ENCODE peak calls at places on chromosomes 2 and 18, in nine cellular contexts. U is GM12891, A is transverse colon, T is sigmoid colon, C is endothelial cell of umbilical vein, B is GM23338, Q is SK-N-MC, W is stomach, M is HL-60. Z is an unnamed sample.
A peak's percentile ranks its signal among the peaks of the same experiment; 100 is the strongest.

GRCh38 chr2:27506587-27506986 is 9.9 kb downstream of the GCKR start:
- DNase-seq in W (no peak), B (no peak), M (no peak), Q (no peak), U (no peak), T (no peak), A (no peak), C (no peak), Z (no peak)

GRCh38 chr2:88654714-88655113 is 27.4 kb upstream of the EIF2AK3 start:
- DNase-seq in T (no peak), A (no peak), C (no peak), W (no peak), Q (no peak), U (no peak), B (no peak), M (no peak), Z (no peak)

GRCh38 chr2:241905716-241906376 is 36.3 kb downstream of the RTP5 start:
- DNase-seq in T (no peak), M (no peak), Q (no peak), B (no peak), C (no peak), A (no peak), U (no peak), W (peak; percentile 20), Z (peak; percentile 62)

GRCh38 chr2:197241590-197241989 is 69.0 kb downstream of the ANKRD44 start:
- DNase-seq in Q (no peak), W (no peak), T (no peak), U (no peak), C (no peak), M (no peak), A (no peak), B (no peak), Z (no peak)

GRCh38 chr18:47985837-47986236 is 55.4 kb upstream of the SMAD2 start:
- DNase-seq in B (no peak), C (no peak), M (peak; percentile 95), W (no peak), U (no peak), T (no peak), Q (no peak), A (no peak), Z (no peak)

GRCh38 chr18:62925031-62925688 is 209.8 kb downstream of the PHLPP1 start:
- DNase-seq in M (no peak), Q (no peak), C (no peak), W (no peak), U (no peak), A (no peak), T (no peak), B (no peak), Z (no peak)

GRCh38 chr18:45684341-45685115 is 39.5 kb upstream of the SLC14A1 start:
- DNase-seq in Q (no peak), B (no peak), M (no peak), A (no peak), W (no peak), C (no peak), U (no peak), T (no peak), Z (no peak)

GRCh38 chr2:58235170-58235569 is 6.0 kb downstream of the FANCL start:
- DNase-seq in T (no peak), Q (no peak), W (no peak), A (no peak), U (no peak), B (no peak), M (no peak), C (no peak), Z (no peak)

GRCh38 chr18:4750392-4751346 is 295.6 kb upstream of the DLGAP1 start:
- DNase-seq in W (no peak), U (no peak), T (no peak), C (no peak), B (no peak), A (no peak), Q (no peak), M (no peak), Z (no peak)

GRCh38 chr2:214740867-214741266 is 68.6 kb downstream of the BARD1 start:
- DNase-seq in T (no peak), U (no peak), B (no peak), A (no peak), Q (no peak), W (no peak), M (no peak), C (no peak), Z (no peak)

GRCh38 chr2:107525420-107525819 is 301.3 kb upstream of the RGPD4 start:
- DNase-seq in W (no peak), U (no peak), M (no peak), C (no peak), T (no peak), B (no peak), Q (no peak), A (no peak), Z (no peak)

GRCh38 chr2:9574314-9574713 is 18.7 kb upstream of the ADAM17 start:
- DNase-seq in Q (no peak), B (no peak), W (no peak), M (no peak), U (no peak), T (no peak), A (no peak), C (peak; percentile 73), Z (no peak)

GRCh38 chr2:9573013-9573708 is 17.5 kb upstream of the ADAM17 start:
- DNase-seq in T (no peak), W (no peak), U (no peak), Q (no peak), M (no peak), C (no peak), B (no peak), A (no peak), Z (no peak)

GRCh38 chr2:9582624-9583023 is 27.0 kb upstream of the ADAM17 start:
- DNase-seq in T (no peak), B (no peak), U (no peak), W (no peak), Q (no peak), C (no peak), M (no peak), A (no peak), Z (no peak)

GRCh38 chr2:9573840-9574239 is 18.2 kb upstream of the ADAM17 start:
- DNase-seq in B (peak; percentile 27), T (no peak), Q (no peak), W (no peak), C (no peak), M (no peak), A (no peak), U (no peak), Z (no peak)

GRCh38 chr2:9578475-9579235 is 23.0 kb upstream of the ADAM17 start:
- DNase-seq in W (no peak), A (no peak), T (no peak), M (no peak), C (no peak), U (no peak), Q (no peak), B (no peak), Z (peak; percentile 11)
- TF ChIP-seq POLR2AphosphoS5 in W (no peak), A (no peak), T (no peak), M (no peak), C (no peak), U (no peak), Q (no peak), B (no peak), Z (no peak)

DNA sequence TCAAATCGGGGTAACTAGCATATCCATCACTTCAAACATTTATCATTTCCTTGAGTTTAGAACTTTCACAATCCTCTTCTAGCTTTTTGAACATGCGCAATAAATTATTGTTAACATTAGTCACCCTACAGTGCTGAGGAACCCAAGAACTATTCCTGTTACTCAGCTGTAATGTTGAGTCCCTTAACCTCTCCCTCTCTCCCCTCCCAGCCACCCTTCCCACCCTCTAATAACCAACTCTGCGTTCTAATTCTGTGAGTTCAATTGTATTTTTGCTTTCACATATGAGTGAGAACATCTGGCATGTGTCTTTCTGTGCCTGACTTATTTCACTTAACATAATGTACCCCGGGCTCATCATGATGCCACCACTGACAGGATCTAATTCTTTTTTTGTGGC is 78.6 kb upstream of the RANBP2 start:
- DNase-seq in Q (no peak), B (no peak), C (peak; percentile 38), T (no peak), W (no peak), M (no peak), A (no peak), U (no peak), Z (no peak)
- TF ChIP-seq POLR2AphosphoS5 in Q (no peak), B (no peak), C (no peak), T (no peak), W (no peak), M (no peak), A (no peak), U (no peak), Z (no peak)

DNA sequence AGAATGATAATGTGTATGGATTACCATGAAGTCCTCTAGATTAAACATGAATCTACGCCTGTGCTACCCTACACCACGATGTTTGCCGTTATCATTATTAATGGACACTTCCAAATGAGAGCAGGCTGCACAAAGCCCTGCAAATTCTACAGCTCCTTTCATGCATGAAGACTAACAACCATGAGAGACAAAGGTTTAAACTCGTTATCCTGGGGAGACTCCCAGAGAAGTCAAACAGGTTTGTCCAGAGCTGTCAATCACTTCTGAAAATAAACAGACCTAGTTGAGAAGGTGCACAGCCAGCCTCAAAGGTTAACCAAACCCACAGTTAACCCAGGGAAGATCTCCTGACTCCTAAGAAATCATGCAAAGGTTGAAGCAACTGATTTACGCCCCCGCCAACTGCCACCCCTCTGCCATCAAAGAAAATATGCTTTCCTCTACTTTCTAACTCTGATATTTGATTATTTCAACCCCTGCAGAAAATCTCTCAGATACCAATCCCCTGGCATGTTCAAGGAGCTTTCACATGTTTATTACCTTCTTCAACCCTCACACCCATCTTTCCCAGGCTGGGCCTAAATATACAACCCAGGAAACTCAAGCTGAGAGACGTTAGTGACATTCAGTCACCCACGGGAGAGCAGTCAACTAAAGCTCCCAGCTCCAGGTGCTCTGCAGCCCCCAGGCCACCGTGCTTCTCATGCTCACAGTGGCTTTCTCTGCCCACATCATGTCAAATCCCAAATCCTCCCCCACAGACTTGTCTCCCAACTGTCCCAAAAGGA is 35.9 kb downstream of the MYO5B start:
- DNase-seq in Q (no peak), M (no peak), U (no peak), A (peak; percentile 33), T (no peak), W (no peak), B (no peak), C (no peak), Z (no peak)
- TF ChIP-seq POLR2AphosphoS5 in Q (no peak), M (no peak), U (no peak), A (no peak), T (no peak), W (no peak), B (no peak), C (no peak), Z (no peak)

GRCh38 chr2:8090748-8091700 is 590.8 kb upstream of the ID2 start:
- DNase-seq in B (no peak), A (peak; percentile 17), W (no peak), T (peak; percentile 81), M (peak; percentile 90), Q (no peak), U (no peak), C (no peak), Z (peak; percentile 76)
- TF ChIP-seq POLR2AphosphoS5 in B (no peak), A (no peak), W (no peak), T (no peak), M (no peak), Q (no peak), U (no peak), C (no peak), Z (no peak)

Z was measured in spleen.